ENCODE peak calls at places on chromosomes 1 and 21, in five cellular contexts. Z is H1, R is HepG2, D is endothelial cell of umbilical vein, T is K562. O is an unnamed sample.

GRCh38 chr1:167522246-167522645 is 3.9 kb upstream of the CD247 start:
- DNase-seq in D (no peak), R (no peak), T (no peak), Z (no peak), O (no peak)

GRCh38 chr1:209839875-209840491 is 12.2 kb downstream of the UTP25 start:
- DNase-seq in T (no peak), R (peak), Z (no peak), D (peak), O (peak)

GRCh38 chr21:17930102-17930501 is 110.9 kb upstream of the C21orf91 start:
- DNase-seq in Z (no peak), D (no peak), R (no peak), T (no peak), O (no peak)

GRCh38 chr1:196609114-196609737 is 986 bp upstream of the KCNT2 start:
- DNase-seq in T (no peak), R (peak), D (no peak), Z (no peak), O (peak)

GRCh38 chr1:16013220-16013907 is 4.5 kb downstream of the HSPB7 start:
- DNase-seq in D (peak), Z (peak), R (peak), T (peak), O (peak)

GRCh38 chr1:32501865-32502264 is 37.0 kb downstream of the ZBTB8B start:
- DNase-seq in D (peak), Z (no peak), R (no peak), T (no peak), O (no peak)

GRCh38 chr1:248853023-248853422 is 5.9 kb downstream of the ZNF692 start:
- DNase-seq in Z (no peak), T (no peak), D (no peak), R (no peak), O (no peak)

GRCh38 chr1:24165500-24165899 is 21.6 kb downstream of the IFNLR1 start:
- DNase-seq in R (no peak), Z (no peak), D (no peak), T (no peak), O (no peak)

GRCh38 chr21:42527127-42527488 is 13.5 kb downstream of the SLC37A1 start:
- DNase-seq in D (no peak), R (no peak), Z (no peak), T (no peak), O (no peak)

GRCh38 chr1:24898152-24898908 is 31.7 kb downstream of the RUNX3 start:
- DNase-seq in Z (peak), D (peak), R (no peak), T (peak), O (peak)

GRCh38 chr1:10217748-10218441 is 7.5 kb downstream of the KIF1B start:
- DNase-seq in T (no peak), D (peak), R (no peak), Z (no peak), O (no peak)

GRCh38 chr1:7424352-7424890 is 346.7 kb upstream of the VAMP3 start:
- DNase-seq in D (peak), T (no peak), R (no peak), Z (no peak), O (no peak)

GRCh38 chr1:172585348-172585747 is 52.4 kb downstream of the SUCO start:
- DNase-seq in Z (no peak), D (peak), R (no peak), T (no peak), O (no peak)

GRCh38 chr21:35475768-35476167 is 426.7 kb upstream of the RUNX1 start:
- DNase-seq in D (peak), Z (no peak), R (no peak), T (no peak), O (no peak)

GRCh38 chr1:201982082-201982922 is at the start of gene RNPEP:
- DNase-seq in T (peak), D (peak), Z (peak), R (peak), O (peak)

GRCh38 chr1:201982923-201983805 is 716 bp downstream of the RNPEP start:
- DNase-seq in R (peak), Z (peak), T (peak), D (peak), O (peak)

GRCh38 chr1:201984446-201984845 is 2.0 kb downstream of the RNPEP start:
- DNase-seq in T (no peak), R (no peak), D (no peak), Z (no peak), O (no peak)

GRCh38 chr1:201988593-201988992 is 6.1 kb downstream of the RNPEP start:
- DNase-seq in T (no peak), R (no peak), Z (no peak), D (no peak), O (no peak)

DNA sequence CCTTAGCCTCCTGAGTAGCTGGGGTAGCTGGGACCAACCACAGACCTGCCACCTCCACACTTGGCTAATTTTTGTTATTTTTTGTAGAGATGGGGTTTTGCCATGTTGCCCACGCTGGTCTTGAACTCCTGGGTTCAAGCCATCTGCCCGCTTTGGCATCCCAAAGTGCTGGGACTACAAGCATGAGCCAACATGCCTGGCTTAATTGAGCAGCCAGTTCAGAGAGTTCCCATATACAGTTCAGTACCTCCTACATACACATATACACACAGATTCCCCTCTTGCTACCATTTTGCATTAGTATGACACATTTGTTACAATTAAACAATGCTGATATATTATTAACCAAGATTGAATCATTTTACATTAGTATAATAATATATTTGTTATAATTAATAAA is 2.9 kb downstream of the RNPEP start:
- DNase-seq in R (no peak), T (no peak), D (no peak), Z (no peak), O (no peak)
- TF ChIP-seq JUN in R (no peak), T (no peak), D (no peak), Z (no peak), O (no peak)

DNA sequence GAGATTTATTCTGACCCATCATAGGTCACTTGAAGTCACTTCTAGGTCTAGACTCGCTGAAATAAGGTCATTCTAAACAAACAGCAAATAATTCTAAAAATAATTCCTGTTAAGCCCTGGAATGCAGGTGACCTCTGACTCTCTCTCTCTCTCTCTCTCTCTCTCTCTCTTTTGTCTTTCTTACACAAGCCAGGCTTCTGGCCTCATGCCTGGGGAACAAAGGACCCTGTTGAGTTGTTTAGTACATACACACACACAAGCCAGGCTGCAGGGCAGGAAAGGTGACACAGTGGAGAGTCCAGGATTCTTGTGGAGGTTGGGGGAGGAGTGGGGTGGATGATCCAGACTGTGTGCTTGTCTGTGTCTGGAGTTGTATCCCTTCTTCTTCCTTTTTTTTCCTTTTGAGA is 4.0 kb upstream of the MEX3A start:
- DNase-seq in D (peak), R (peak), Z (no peak), T (no peak), O (peak)
- H3K4me2 ChIP-seq in D (no peak), R (peak), Z (no peak), T (no peak), O (peak)

DNA sequence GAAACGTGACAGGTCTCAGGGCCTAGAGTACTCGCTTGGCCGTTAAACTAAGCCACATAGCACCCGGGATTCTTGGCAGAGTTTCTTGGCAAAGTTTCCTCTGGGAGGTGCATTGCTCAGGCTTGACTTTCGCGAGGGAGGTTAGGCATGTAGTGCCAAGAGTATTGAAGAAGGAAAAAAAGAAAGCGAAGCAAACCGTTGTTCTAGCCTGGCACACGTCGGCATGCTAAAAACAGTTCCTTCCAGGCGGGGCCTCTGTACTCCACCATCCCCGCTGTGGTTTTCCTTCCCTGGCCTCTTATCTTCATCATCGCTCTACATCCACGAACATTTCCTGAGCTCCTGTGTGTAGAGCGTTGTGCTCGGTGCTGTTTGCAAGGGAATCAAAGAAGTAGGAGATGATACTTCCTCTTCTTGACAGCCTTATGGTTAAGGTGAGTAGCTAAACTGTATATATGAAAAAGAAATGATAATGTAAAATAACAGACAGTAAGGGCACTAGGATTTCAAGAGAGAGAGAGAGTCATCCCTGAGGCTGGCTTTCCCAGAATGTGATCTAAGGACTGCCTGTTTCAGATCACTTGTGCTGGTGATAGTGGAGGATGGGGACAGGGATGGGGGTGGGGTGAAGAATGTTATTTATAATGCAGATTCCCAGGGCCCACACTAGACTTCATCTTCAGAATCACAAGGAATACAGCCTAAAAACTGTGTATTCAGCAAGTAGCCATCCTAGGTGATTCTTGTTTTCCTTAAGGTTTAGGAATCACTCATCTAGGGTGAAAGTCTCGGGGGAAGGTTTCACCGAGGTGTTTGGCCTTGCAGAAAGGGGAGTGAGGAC is 18.9 kb downstream of the RNF220 start:
- DNase-seq in R (no peak), Z (no peak), T (no peak), D (peak), O (no peak)
- TF ChIP-seq JUN in R (no peak), Z (no peak), T (no peak), D (no peak), O (no peak)

GRCh38 chr1:28266920-28267322 is 7.6 kb downstream of the SESN2 start:
- DNase-seq in R (no peak), D (no peak), Z (no peak), T (peak), O (no peak)

GRCh38 chr1:28265577-28265976 is 6.3 kb downstream of the SESN2 start:
- DNase-seq in T (no peak), D (no peak), Z (no peak), R (no peak), O (no peak)

GRCh38 chr1:28264897-28265296 is 5.6 kb downstream of the SESN2 start:
- DNase-seq in T (peak), Z (no peak), R (no peak), D (no peak), O (no peak)

GRCh38 chr1:28269529-28269928 is 10.2 kb downstream of the SESN2 start:
- DNase-seq in T (no peak), Z (no peak), R (no peak), D (no peak), O (no peak)

DNA sequence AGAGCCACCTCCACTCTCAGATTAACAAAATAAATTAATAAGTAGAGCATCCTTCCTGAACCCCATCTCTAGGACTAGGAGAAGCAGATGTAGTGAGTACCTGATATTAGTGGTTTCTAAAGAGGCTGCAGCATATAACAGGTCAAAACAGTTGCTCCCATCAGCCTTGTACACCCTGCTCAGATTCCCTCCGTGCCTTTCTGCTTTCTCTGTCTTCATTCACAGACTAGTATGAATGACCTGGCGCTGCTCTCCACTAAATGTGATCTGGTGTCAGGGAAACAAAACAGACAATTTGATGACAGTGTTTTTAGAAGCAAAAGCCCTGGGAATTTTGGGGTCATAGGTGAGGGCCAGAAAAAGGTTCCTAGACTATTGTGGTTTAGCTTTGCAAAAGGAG is 8.3 kb downstream of the SESN2 start:
- DNase-seq in Z (no peak), D (no peak), T (peak), R (no peak), O (no peak)
- H3K4me2 ChIP-seq in Z (no peak), D (no peak), T (peak), R (no peak), O (no peak)

DNA sequence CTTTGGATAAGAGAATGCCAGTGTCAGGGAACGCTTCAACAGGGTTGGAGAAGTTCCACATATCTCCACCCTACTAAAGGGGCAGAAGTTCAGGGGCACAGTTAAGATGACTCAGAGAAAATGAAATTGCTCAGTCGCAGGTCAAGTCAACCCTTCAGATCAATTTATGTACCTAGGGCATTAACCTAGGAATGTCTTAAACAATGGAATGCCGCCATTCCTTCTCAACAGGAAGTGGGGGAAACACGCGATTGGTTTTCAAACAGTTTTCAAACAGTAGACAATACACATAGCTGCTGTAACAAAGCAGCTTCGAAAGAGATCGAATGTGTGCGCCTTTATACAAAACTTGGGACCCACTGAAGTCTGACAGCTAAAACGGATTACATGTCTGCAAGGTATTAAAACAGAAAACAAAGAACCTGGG is 899 bp downstream of the SLC25A24 start:
- DNase-seq in Z (no peak), R (peak), T (no peak), D (peak), O (peak)
- TF ChIP-seq JUN in Z (no peak), R (no peak), T (no peak), D (no peak), O (no peak)

GRCh38 chr1:203537806-203538464 is 44.0 kb downstream of the OPTC start:
- DNase-seq in R (peak), T (no peak), Z (no peak), D (no peak), O (peak)
- H3K4me2 ChIP-seq in R (no peak), T (no peak), Z (no peak), D (no peak), O (peak)

O was measured in A549.